ENCODE peak calls at places on chromosomes 6 and 20, in ten cellular contexts. J is kidney epithelial cell, K is mesendoderm, P is AG04450, W is OCI-M1, D is GM13977, T is fibroblast of lung, S is iris pigment epithelial cell, F is activated T-cell treated with anti-CD3 and anti-CD28 coated beads for 4 hours, V is COR-L47. R is an unnamed sample.

GRCh38 chr6:107977283-107977682 is 19.3 kb upstream of the SEC63 start:
- DNase-seq in F (no peak), T (peak; percentile 21), P (no peak), W (peak; percentile 79), D (no peak), V (no peak), J (no peak), K (peak; percentile 60), S (peak; percentile 34), R (peak; percentile 11)

GRCh38 chr20:47204008-47204745 is 152.3 kb downstream of the ZMYND8 start:
- DNase-seq in D (no peak), T (peak; percentile 72), K (peak; percentile 35), W (no peak), S (peak; percentile 93), P (no peak), F (no peak), J (peak; percentile 26), V (no peak), R (peak; percentile 24)

GRCh38 chr20:35871311-35871771 is 83.0 kb downstream of the SCAND1 start:
- DNase-seq in W (peak; percentile 85), J (no peak), T (peak; percentile 63), K (no peak), F (no peak), S (peak; percentile 62), P (no peak), D (no peak), V (no peak), R (peak; percentile 43)

GRCh38 chr20:47262365-47263013 is 94.0 kb downstream of the ZMYND8 start:
- DNase-seq in W (no peak), F (no peak), P (no peak), D (peak; percentile 65), V (no peak), J (no peak), S (no peak), K (no peak), T (no peak), R (no peak)

GRCh38 chr6:4768815-4769214 is 7.4 kb upstream of the CDYL start:
- DNase-seq in V (no peak), P (no peak), S (no peak), D (no peak), F (no peak), W (no peak), T (no peak), J (no peak), K (no peak), R (no peak)

GRCh38 chr6:36825452-36825851 is 13.8 kb downstream of the CPNE5 start:
- DNase-seq in D (no peak), P (no peak), F (no peak), S (no peak), K (no peak), T (no peak), J (no peak), W (no peak), V (no peak), R (no peak)

GRCh38 chr20:46438156-46438750 is 31.8 kb upstream of the ELMO2 start:
- DNase-seq in P (no peak), F (no peak), S (peak; percentile 38), D (peak; percentile 50), V (peak; percentile 25), K (peak; percentile 56), T (peak; percentile 21), J (no peak), W (peak; percentile 60), R (peak; percentile 42)

GRCh38 chr20:48793776-48794175 is 34.0 kb downstream of the PREX1 start:
- DNase-seq in W (no peak), K (no peak), S (no peak), J (no peak), T (no peak), F (no peak), P (no peak), D (no peak), V (no peak), R (no peak)

GRCh38 chr20:1945134-1945618 is 48.7 kb downstream of the PDYN start:
- DNase-seq in V (no peak), S (peak; percentile 51), W (peak; percentile 90), F (no peak), D (no peak), J (no peak), T (no peak), K (no peak), P (no peak), R (peak; percentile 48)

GRCh38 chr6:157459327-157459726 is 78.3 kb downstream of the ZDHHC14 start:
- DNase-seq in K (no peak), J (no peak), F (no peak), D (no peak), W (no peak), T (no peak), V (no peak), S (no peak), P (no peak), R (no peak)

GRCh38 chr6:129500958-129501381 is 209.0 kb downstream of the ARHGAP18 start:
- DNase-seq in K (peak; percentile 45), W (peak; percentile 62), T (peak; percentile 59), S (peak; percentile 52), F (no peak), J (no peak), V (no peak), D (no peak), P (no peak), R (no peak)

GRCh38 chr6:127855542-127856159 is 45.2 kb downstream of the THEMIS start:
- DNase-seq in S (peak; percentile 59), P (no peak), J (no peak), F (peak; percentile 47), D (no peak), K (peak; percentile 35), V (no peak), W (peak; percentile 82), T (no peak), R (peak; percentile 40)

GRCh38 chr20:61352381-61353260 is 100.6 kb downstream of the CDH4 start:
- DNase-seq in F (no peak), K (peak; percentile 23), W (no peak), J (no peak), V (no peak), S (no peak), T (no peak), P (no peak), D (no peak), R (no peak)

GRCh38 chr20:561437-562231 is 18.0 kb upstream of the CSNK2A1 start:
- DNase-seq in K (peak; percentile 88), P (peak; percentile 16), S (peak; percentile 63), D (peak; percentile 84), W (peak; percentile 89), F (peak; percentile 18), V (peak; percentile 47), J (no peak), T (peak; percentile 42), R (peak; percentile 45)

GRCh38 chr20:58906894-58907293 is 54.4 kb downstream of the GNAS start:
- DNase-seq in S (peak; percentile 86), D (no peak), J (peak; percentile 45), K (no peak), F (no peak), V (no peak), P (no peak), T (peak; percentile 76), W (no peak), R (peak; percentile 73)

GRCh38 chr6:166474721-166475565 is 92.2 kb upstream of the MPC1 start:
- DNase-seq in K (no peak), W (no peak), S (no peak), F (no peak), P (no peak), V (peak; percentile 24), T (no peak), J (no peak), D (no peak), R (peak; percentile 17)

GRCh38 chr6:166515072-166515810 is 71.2 kb downstream of the RAMACL start:
- DNase-seq in D (no peak), W (no peak), S (peak; percentile 92), J (peak; percentile 75), P (peak; percentile 61), F (peak; percentile 31), K (peak; percentile 89), V (no peak), T (peak; percentile 84), R (peak; percentile 73)

GRCh38 chr6:142009647-142010046 is 123.1 kb upstream of the GJE1 start:
- DNase-seq in T (peak; percentile 97), D (no peak), P (peak; percentile 46), W (peak; percentile 85), K (no peak), S (peak; percentile 93), J (no peak), V (no peak), F (no peak), R (no peak)

GRCh38 chr6:39357998-39358686 is 35.6 kb upstream of the KCNK16 start:
- DNase-seq in W (peak; percentile 17), K (no peak), S (peak; percentile 77), T (peak; percentile 44), D (no peak), P (peak; percentile 3), J (peak; percentile 23), V (peak; percentile 53), F (no peak), R (peak; percentile 44)